ENCODE peak calls at places on chromosomes 5 and 9, in five cellular contexts. A is natural killer cell; C is GM23338; I is memory B cell; L is activated CD4-positive, CD25-positive, alpha-beta regulatory T cell. Q is an unnamed sample.

GRCh38 chr5:78627766-78628165 is 20.8 kb downstream of the LHFPL2 start:
- DNase-seq in A (no peak), C (no peak), I (no peak), L (no peak), Q (no peak)

GRCh38 chr5:116646611-116647289 is 72.1 kb upstream of the SEMA6A start:
- DNase-seq in A (no peak), C (no peak), I (no peak), L (no peak), Q (no peak)

GRCh38 chr9:134928796-134929559 is 11.3 kb upstream of the FCN1 start:
- DNase-seq in A (no peak), C (no peak), I (no peak), L (no peak), Q (no peak)

GRCh38 chr9:12185856-12186255 is 507.3 kb upstream of the TYRP1 start:
- DNase-seq in A (no peak), C (no peak), I (no peak), L (no peak), Q (no peak)

GRCh38 chr9:91405343-91406077 is 18.1 kb downstream of the NFIL3 start:
- DNase-seq in A (no peak), C (peak), I (no peak), L (no peak), Q (no peak)

GRCh38 chr5:81425569-81425968 is 31.6 kb upstream of the ACOT12 start:
- DNase-seq in A (no peak), C (peak), I (no peak), L (no peak), Q (peak)

GRCh38 chr5:111993242-111993641 is 236.2 kb upstream of the NREP start:
- DNase-seq in A (no peak), C (no peak), I (no peak), L (no peak), Q (peak)

GRCh38 chr5:168793844-168794837 is 215.0 kb upstream of the PANK3 start:
- DNase-seq in A (no peak), C (no peak), I (no peak), L (no peak), Q (no peak)

GRCh38 chr9:114434878-114435311 is 47.1 kb upstream of the AKNA start:
- DNase-seq in A (no peak), C (peak), I (no peak), L (no peak), Q (peak)

GRCh38 chr5:176837707-176838115 is 27.4 kb downstream of the UNC5A start:
- DNase-seq in A (peak), C (peak), I (peak), L (no peak), Q (peak)

GRCh38 chr9:90274725-90275124 is 367.9 kb downstream of the DIRAS2 start:
- DNase-seq in A (no peak), C (peak), I (no peak), L (no peak), Q (no peak)

GRCh38 chr5:123701511-123702200 is 189.7 kb downstream of the CSNK1G3 start:
- DNase-seq in A (no peak), C (no peak), I (no peak), L (no peak), Q (no peak)

GRCh38 chr5:150263801-150264621 is 25.6 kb downstream of the CAMK2A start:
- DNase-seq in A (no peak), C (no peak), I (no peak), L (no peak), Q (no peak)

GRCh38 chr5:123721721-123722276 is 209.8 kb downstream of the CSNK1G3 start:
- DNase-seq in A (no peak), C (no peak), I (no peak), L (no peak), Q (no peak)

GRCh38 chr5:149551227-149552037 is at the start of gene CSNK1A1:
- DNase-seq in A (peak), C (peak), I (peak), L (peak), Q (peak)

GRCh38 chr9:109143881-109144562 is 23.0 kb downstream of the FRRS1L start:
- DNase-seq in A (no peak), C (peak), I (no peak), L (no peak), Q (peak)

GRCh38 chr9:136343121-136343883 is 16.0 kb downstream of the GPSM1 start:
- DNase-seq in A (no peak), C (no peak), I (no peak), L (no peak), Q (no peak)

Q was measured in GM20000.